ENCODE peak calls at places on chromosomes 4 and X, in four cellular contexts. One of them, this sample, is unnamed. For H3K9me3, the result is how much of the 10 kb centered on the place peaks cover.

GRCh38 chr4:71026086-71026485 is 32.6 kb downstream of the DCK start:
- DNase-seq in right lobe of liver: no peak
- DNase-seq in left ventricle myocardium inferior: no peak
- DNase-seq in adrenal gland: peak
- DNase-seq in this sample: no peak

GRCh38 chrX:121504148-121504547 is 456.7 kb downstream of the GLUD2 start:
- DNase-seq in right lobe of liver: no peak
- DNase-seq in left ventricle myocardium inferior: no peak
- DNase-seq in adrenal gland: no peak
- DNase-seq in this sample: no peak

GRCh38 chr4:87078987-87079469 is 141.4 kb downstream of the KLHL8 start:
- DNase-seq in right lobe of liver: no peak
- DNase-seq in left ventricle myocardium inferior: peak
- DNase-seq in adrenal gland: peak
- DNase-seq in this sample: peak

GRCh38 chrX:126165721-126166401 is at the start of gene DCAF12L2:
- DNase-seq in right lobe of liver: no peak
- DNase-seq in left ventricle myocardium inferior: peak
- DNase-seq in adrenal gland: peak
- DNase-seq in this sample: peak

GRCh38 chr4:109263721-109264120 is 38.7 kb downstream of the COL25A1 start:
- DNase-seq in right lobe of liver: no peak
- DNase-seq in left ventricle myocardium inferior: no peak
- DNase-seq in adrenal gland: no peak
- DNase-seq in this sample: no peak

GRCh38 chr4:1577818-1578217 is 106.3 kb downstream of the FAM53A start:
- DNase-seq in right lobe of liver: peak
- DNase-seq in left ventricle myocardium inferior: no peak
- DNase-seq in adrenal gland: no peak
- DNase-seq in this sample: no peak

GRCh38 chr4:64682481-64682880 is 273.2 kb upstream of the TECRL start:
- DNase-seq in right lobe of liver: no peak
- DNase-seq in left ventricle myocardium inferior: no peak
- DNase-seq in adrenal gland: no peak
- DNase-seq in this sample: no peak

GRCh38 chr4:173301518-173302201 is 32.5 kb downstream of the HMGB2 start:
- DNase-seq in right lobe of liver: no peak
- DNase-seq in left ventricle myocardium inferior: no peak
- DNase-seq in adrenal gland: no peak
- DNase-seq in this sample: no peak

GRCh38 chr4:87003266-87003665 is 68.5 kb downstream of the AFF1 start:
- DNase-seq in right lobe of liver: no peak
- DNase-seq in left ventricle myocardium inferior: no peak
- DNase-seq in adrenal gland: no peak
- DNase-seq in this sample: no peak

GRCh38 chrX:40108084-40108958 is 10.6 kb upstream of the BCOR start:
- DNase-seq in right lobe of liver: peak
- DNase-seq in left ventricle myocardium inferior: peak
- DNase-seq in adrenal gland: peak
- DNase-seq in this sample: peak
- H3K9me3 ChIP-seq in right lobe of liver: under half
- H3K9me3 ChIP-seq in left ventricle myocardium inferior: under half
- H3K9me3 ChIP-seq in adrenal gland: under half
- H3K9me3 ChIP-seq in this sample: under half

GRCh38 chrX:120419465-120419864 is 49.6 kb downstream of the LAMP2 start:
- DNase-seq in right lobe of liver: no peak
- DNase-seq in left ventricle myocardium inferior: no peak
- DNase-seq in adrenal gland: no peak
- DNase-seq in this sample: no peak
- H3K4me3 ChIP-seq in right lobe of liver: no peak
- H3K4me3 ChIP-seq in left ventricle myocardium inferior: no peak
- H3K4me3 ChIP-seq in adrenal gland: no peak
- H3K4me3 ChIP-seq in this sample: no peak

GRCh38 chr4:7828926-7829325 is 110.7 kb downstream of the AFAP1 start:
- DNase-seq in right lobe of liver: no peak
- DNase-seq in left ventricle myocardium inferior: no peak
- DNase-seq in adrenal gland: no peak
- DNase-seq in this sample: no peak

GRCh38 chr4:7828011-7828720 is 111.5 kb downstream of the AFAP1 start:
- DNase-seq in right lobe of liver: no peak
- DNase-seq in left ventricle myocardium inferior: peak
- DNase-seq in adrenal gland: peak
- DNase-seq in this sample: peak

GRCh38 chr4:7826176-7826908 is 113.3 kb downstream of the AFAP1 start:
- DNase-seq in right lobe of liver: no peak
- DNase-seq in left ventricle myocardium inferior: no peak
- DNase-seq in adrenal gland: no peak
- DNase-seq in this sample: no peak

GRCh38 chr4:7826909-7827306 is 112.8 kb downstream of the AFAP1 start:
- DNase-seq in right lobe of liver: no peak
- DNase-seq in left ventricle myocardium inferior: no peak
- DNase-seq in adrenal gland: no peak
- DNase-seq in this sample: no peak

GRCh38 chr4:7827566-7827965 is 112.1 kb downstream of the AFAP1 start:
- DNase-seq in right lobe of liver: no peak
- DNase-seq in left ventricle myocardium inferior: no peak
- DNase-seq in adrenal gland: no peak
- DNase-seq in this sample: no peak
- H3K27ac ChIP-seq in right lobe of liver: no peak
- H3K27ac ChIP-seq in left ventricle myocardium inferior: peak
- H3K27ac ChIP-seq in adrenal gland: no peak
- H3K27ac ChIP-seq in this sample: peak

DNA sequence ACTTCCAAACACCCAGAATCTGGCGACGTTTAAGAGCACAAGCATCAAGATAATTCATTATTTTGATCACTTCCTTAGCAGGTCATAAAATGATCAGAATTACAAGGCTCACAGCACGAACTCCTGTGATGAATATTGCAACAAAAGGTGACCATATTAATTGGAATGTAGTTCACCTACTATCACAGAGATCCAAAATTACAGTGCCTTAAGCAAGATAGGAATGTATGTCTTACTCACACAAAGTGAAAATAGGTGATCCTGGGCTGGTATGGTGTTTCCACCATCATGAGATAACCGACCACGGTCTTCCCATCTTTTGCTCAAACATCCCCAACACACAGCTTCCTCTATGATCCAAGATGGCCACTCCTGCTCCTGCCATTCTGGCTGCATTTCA is 131.2 kb downstream of the SCFD2 start:
- DNase-seq in right lobe of liver: no peak
- DNase-seq in left ventricle myocardium inferior: no peak
- DNase-seq in adrenal gland: no peak
- DNase-seq in this sample: no peak
- H3K9me3 ChIP-seq in right lobe of liver: under half
- H3K9me3 ChIP-seq in left ventricle myocardium inferior: under half
- H3K9me3 ChIP-seq in adrenal gland: under half
- H3K9me3 ChIP-seq in this sample: under half

DNA sequence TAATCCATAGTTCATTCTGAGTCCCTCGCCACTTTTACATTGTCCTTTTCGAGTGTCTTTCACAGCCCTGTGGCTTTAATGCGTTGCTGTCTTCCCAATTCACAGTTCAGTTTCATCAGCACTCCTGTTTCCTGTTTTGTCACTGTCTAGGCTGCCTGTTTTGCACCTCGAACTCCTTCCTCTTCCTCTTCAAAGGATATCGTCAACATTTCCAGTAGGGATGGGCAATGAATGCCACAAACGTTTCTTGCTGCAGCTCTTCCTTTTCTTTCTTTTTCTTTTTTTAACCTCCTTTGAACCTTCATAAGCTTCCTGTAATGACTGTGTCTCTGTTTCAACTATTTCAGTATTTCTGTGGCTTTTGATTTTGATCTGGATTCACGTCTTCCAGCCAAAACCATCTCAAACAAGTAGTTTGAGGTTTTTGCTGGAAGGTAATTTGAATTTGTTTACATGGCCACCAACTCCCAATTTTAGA is 105.4 kb downstream of the ANXA3 start:
- DNase-seq in right lobe of liver: no peak
- DNase-seq in left ventricle myocardium inferior: no peak
- DNase-seq in adrenal gland: no peak
- DNase-seq in this sample: no peak
- H3K4me3 ChIP-seq in right lobe of liver: no peak
- H3K4me3 ChIP-seq in left ventricle myocardium inferior: no peak
- H3K4me3 ChIP-seq in adrenal gland: no peak
- H3K4me3 ChIP-seq in this sample: no peak

DNA sequence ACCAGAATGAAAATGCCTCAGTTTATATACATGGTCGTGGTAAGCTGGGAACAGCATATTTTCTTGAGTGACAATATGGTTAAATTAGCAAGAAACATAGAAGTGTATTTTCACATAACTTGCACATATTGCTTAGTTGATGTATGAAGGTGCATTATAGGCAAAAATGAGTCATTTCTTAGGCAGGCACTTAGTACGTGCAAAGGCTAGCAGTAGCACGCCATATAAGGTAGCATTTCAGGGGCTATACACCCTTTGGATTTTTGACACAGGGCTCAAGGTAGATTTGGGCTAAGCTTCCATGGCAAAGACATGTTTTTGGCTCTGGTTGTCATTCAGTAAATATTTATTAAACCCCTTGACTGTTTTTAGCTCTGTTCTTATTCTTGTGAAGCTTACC is 33.1 kb downstream of the PCDH7 start:
- DNase-seq in right lobe of liver: no peak
- DNase-seq in left ventricle myocardium inferior: no peak
- DNase-seq in adrenal gland: no peak
- DNase-seq in this sample: no peak
- H3K27ac ChIP-seq in right lobe of liver: no peak
- H3K27ac ChIP-seq in left ventricle myocardium inferior: no peak
- H3K27ac ChIP-seq in adrenal gland: no peak
- H3K27ac ChIP-seq in this sample: no peak

GRCh38 chr4:4923208-4923607 is 63.7 kb downstream of the MSX1 start:
- DNase-seq in right lobe of liver: no peak
- DNase-seq in left ventricle myocardium inferior: no peak
- DNase-seq in adrenal gland: no peak
- DNase-seq in this sample: no peak
- H3K9me3 ChIP-seq in right lobe of liver: under half
- H3K9me3 ChIP-seq in left ventricle myocardium inferior: under half
- H3K9me3 ChIP-seq in adrenal gland: under half
- H3K9me3 ChIP-seq in this sample: under half

GRCh38 chrX:112734250-112734649 is 54.5 kb upstream of the LHFPL1 start:
- DNase-seq in right lobe of liver: no peak
- DNase-seq in left ventricle myocardium inferior: no peak
- DNase-seq in adrenal gland: no peak
- DNase-seq in this sample: no peak
- H3K4me3 ChIP-seq in right lobe of liver: no peak
- H3K4me3 ChIP-seq in left ventricle myocardium inferior: peak
- H3K4me3 ChIP-seq in adrenal gland: no peak
- H3K4me3 ChIP-seq in this sample: no peak